ENCODE peak calls at places on chromosomes 2 and 18, in nine cellular contexts. C is psoas muscle, Y is HepG2, B is cardiac muscle cell, N is spleen, S is tibial artery, Z is heart right ventricle, L is right atrium auricular region, O is endothelial cell of umbilical vein. A is an unnamed sample.
A peak's percentile ranks its signal among the peaks of the same experiment; 100 is the strongest.

GRCh38 chr2:235493775-235494715 is at the start of gene AGAP1:
- DNase-seq in O (peak; percentile 83), S (peak; percentile 89), L (peak; percentile 88), C (peak; percentile 95), N (peak; percentile 81), B (peak; percentile 94), Y (peak; percentile 74), Z (peak; percentile 92), A (peak; percentile 88)

GRCh38 chr2:29455202-29455885 is 340.1 kb downstream of the CLIP4 start:
- DNase-seq in O (no peak), C (no peak), Z (no peak), L (no peak), N (no peak), B (peak; percentile 38), S (no peak), Y (no peak), A (no peak)

GRCh38 chr2:119218478-119219064 is 5.1 kb upstream of the STEAP3 start:
- DNase-seq in S (no peak), L (no peak), O (peak; percentile 16), B (peak; percentile 63), Z (peak; percentile 51), N (peak; percentile 48), Y (peak; percentile 69), C (peak; percentile 80), A (peak; percentile 20)

GRCh38 chr2:133516405-133517028 is 51.7 kb downstream of the NCKAP5 start:
- DNase-seq in Z (no peak), B (no peak), L (no peak), Y (no peak), S (no peak), C (no peak), O (no peak), N (no peak), A (no peak)

GRCh38 chr2:221102896-221103688 is 469.0 kb downstream of the EPHA4 start:
- DNase-seq in Y (no peak), N (no peak), B (no peak), L (no peak), C (no peak), S (no peak), Z (no peak), O (no peak), A (no peak)

GRCh38 chr2:105294844-105295481 is 34.6 kb downstream of the TGFBRAP1 start:
- DNase-seq in Z (peak; percentile 18), N (no peak), Y (peak; percentile 59), O (peak; percentile 57), S (no peak), B (peak; percentile 78), L (no peak), C (no peak), A (peak; percentile 32)

GRCh38 chr2:44398243-44398897 is 36.6 kb downstream of the CAMKMT start:
- DNase-seq in Z (no peak), N (no peak), O (no peak), S (no peak), L (no peak), B (no peak), Y (no peak), C (no peak), A (no peak)

GRCh38 chr2:85583667-85584353 is 421 bp upstream of the VAMP5 start:
- DNase-seq in B (no peak), Y (peak; percentile 73), Z (no peak), C (peak; percentile 29), O (no peak), S (no peak), L (no peak), N (no peak), A (peak; percentile 37)

GRCh38 chr2:144938308-144938709 is 418.4 kb upstream of the ZEB2 start:
- DNase-seq in B (peak; percentile 43), Y (peak; percentile 9), C (no peak), S (no peak), N (no peak), L (no peak), Z (no peak), O (peak; percentile 92), A (peak; percentile 66)

GRCh38 chr2:72778410-72778809 is 47.4 kb downstream of the EXOC6B start:
- DNase-seq in L (no peak), C (no peak), B (no peak), S (no peak), Y (peak; percentile 67), Z (no peak), O (peak; percentile 73), N (no peak), A (peak; percentile 17)

GRCh38 chr18:65592419-65592818 is 158.4 kb upstream of the CDH7 start:
- DNase-seq in N (no peak), Y (no peak), C (no peak), B (no peak), Z (no peak), L (no peak), S (no peak), O (no peak), A (no peak)

GRCh38 chr18:901769-902168 is 2.9 kb upstream of the ADCYAP1 start:
- DNase-seq in Z (no peak), B (no peak), O (no peak), L (no peak), N (no peak), Y (no peak), C (no peak), S (no peak), A (no peak)

GRCh38 chr2:133862400-133862977 is 294.2 kb upstream of the NCKAP5 start:
- DNase-seq in O (no peak), C (no peak), B (no peak), L (no peak), N (no peak), Z (no peak), Y (no peak), S (no peak), A (no peak)

GRCh38 chr18:56226025-56226424 is 412.4 kb downstream of the TXNL1 start:
- DNase-seq in L (no peak), B (no peak), S (no peak), C (no peak), O (no peak), Z (no peak), N (no peak), Y (no peak), A (no peak)

GRCh38 chr2:110866496-110866895 is 134.1 kb downstream of the ACOXL start:
- DNase-seq in S (no peak), Z (no peak), O (no peak), B (no peak), N (no peak), Y (no peak), L (no peak), C (no peak), A (no peak)

GRCh38 chr2:168706806-168707205 is 95.6 kb upstream of the NOSTRIN start:
- DNase-seq in O (no peak), L (no peak), N (no peak), Y (no peak), B (no peak), C (no peak), Z (no peak), S (no peak), A (no peak)

GRCh38 chr18:58253871-58254270 is 209.8 kb downstream of the NEDD4L start:
- DNase-seq in O (no peak), Y (no peak), B (no peak), C (no peak), N (no peak), L (no peak), Z (no peak), S (no peak), A (no peak)

GRCh38 chr2:184677171-184677570 is 78.8 kb downstream of the ZNF804A start:
- DNase-seq in L (no peak), O (peak; percentile 21), C (no peak), Y (no peak), N (no peak), B (no peak), S (no peak), Z (no peak), A (no peak)

DNA sequence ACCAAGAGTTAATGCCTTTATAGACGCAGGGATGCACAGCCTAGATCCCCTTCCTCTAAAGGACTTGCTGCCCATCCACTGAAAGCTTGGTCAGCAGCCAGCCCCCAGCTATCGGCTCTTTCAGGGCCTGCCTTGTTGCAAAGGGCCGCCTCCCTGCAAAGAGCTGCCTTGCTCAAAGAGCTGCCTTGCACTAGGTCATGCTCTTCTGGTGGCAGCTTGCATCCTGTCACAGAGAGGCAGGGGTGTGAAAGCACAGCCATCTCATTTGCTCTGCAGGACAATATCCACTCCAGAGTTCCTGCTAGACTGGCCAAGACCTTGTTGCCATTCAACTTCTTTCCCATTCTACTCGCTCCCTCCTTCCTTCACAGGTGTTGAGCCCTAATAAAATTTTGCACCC is 137.1 kb downstream of the MCFD2 start:
- DNase-seq in N (no peak), C (no peak), S (no peak), B (peak; percentile 70), Z (peak; percentile 29), Y (no peak), L (no peak), O (no peak), A (no peak)
- H3K27ac ChIP-seq in N (no peak overlapping the region), C (no peak overlapping the region), S (no peak overlapping the region), B (no peak overlapping the region), Z (no peak overlapping the region), Y (no peak overlapping the region), L (no peak overlapping the region), O (no peak overlapping the region), A (no peak overlapping the region)

GRCh38 chr2:34110392-34110791 is 511.3 kb upstream of the FAM98A start:
- DNase-seq in N (no peak), C (no peak), O (no peak), Z (no peak), L (no peak), B (no peak), Y (no peak), S (no peak), A (no peak)

GRCh38 chr2:34104601-34105000 is 505.5 kb upstream of the FAM98A start:
- DNase-seq in Y (no peak), Z (no peak), O (peak; percentile 75), N (no peak), C (no peak), S (no peak), B (no peak), L (no peak), A (no peak)

GRCh38 chr2:34105015-34105767 is 506.1 kb upstream of the FAM98A start:
- DNase-seq in O (peak; percentile 83), B (no peak), Y (no peak), N (no peak), S (no peak), C (no peak), Z (no peak), L (no peak), A (no peak)

GRCh38 chr2:34112161-34112560 is 513.1 kb upstream of the FAM98A start:
- DNase-seq in S (no peak), N (no peak), Z (no peak), C (no peak), B (no peak), L (no peak), Y (no peak), O (no peak), A (no peak)

GRCh38 chr2:34107811-34108210 is 508.7 kb upstream of the FAM98A start:
- DNase-seq in Y (no peak), N (no peak), S (no peak), L (no peak), O (peak; percentile 38), B (no peak), C (no peak), Z (no peak), A (no peak)
- H3K4me3 ChIP-seq in Y (no peak overlapping the region), N (no peak overlapping the region), S (no peak overlapping the region), L (no peak overlapping the region), O (no peak overlapping the region), B (no peak overlapping the region), C (no peak overlapping the region), Z (no peak overlapping the region), A (no peak overlapping the region)

GRCh38 chr2:37654419-37654818 is 17.0 kb downstream of the CDC42EP3 start:
- DNase-seq in Y (no peak), N (no peak), B (no peak), Z (no peak), S (no peak), L (no peak), C (no peak), O (peak; percentile 43), A (no peak)
- H3K4me1 ChIP-seq in Y (no peaks in the 10 kb centered on the region), N (peaks cover 100% of the 10 kb centered on the region), B (peaks cover 64% of the 10 kb centered on the region), Z (peaks cover 90% of the 10 kb centered on the region), S (no peaks in the 10 kb centered on the region), L (no peaks in the 10 kb centered on the region), C (peaks cover 85% of the 10 kb centered on the region), O (peaks cover 81% of the 10 kb centered on the region), A (no peaks in the 10 kb centered on the region)

GRCh38 chr2:28399289-28399688 is 6.6 kb downstream of the FOSL2 start:
- DNase-seq in C (peak; percentile 47), Z (no peak), S (no peak), B (no peak), L (no peak), N (no peak), Y (no peak), O (no peak), A (no peak)
- H3K27ac ChIP-seq in C (peak overlapping the region; percentile 100), Z (peak overlapping the region; percentile 100), S (peak overlapping the region; percentile 100), B (no peak overlapping the region), L (peak overlapping the region; percentile 100), N (peak overlapping the region; percentile 99), Y (no peak overlapping the region), O (peak overlapping the region; percentile 99), A (peak overlapping the region; percentile 20)

A was measured in small intestine.